ENCODE peak calls at places on chromosomes 2 and 18, in four cellular contexts. B is K562, L is HepG2, P is HCT116. J is an unnamed sample.

GRCh38 chr2:118940486-118941120 is 1.4 kb upstream of the MARCO start:
- DNase-seq in B (no peak), L (no peak), P (no peak), J (no peak)

GRCh38 chr2:38202713-38203454 is 126.9 kb upstream of the CYP1B1 start:
- DNase-seq in L (no peak), B (peak), P (no peak), J (no peak)

GRCh38 chr2:212863185-212863588 is 288.2 kb downstream of the IKZF2 start:
- DNase-seq in L (peak), P (peak), B (no peak), J (no peak)

GRCh38 chr18:79961527-79962291 is 2.7 kb upstream of the HSBP1L1 start:
- DNase-seq in P (no peak), L (peak), B (peak), J (no peak)

GRCh38 chr2:84487298-84487996 is 28.4 kb upstream of the SUCLG1 start:
- DNase-seq in L (peak), P (no peak), B (no peak), J (no peak)

GRCh38 chr2:217289909-217290283 is 430.0 kb upstream of the TNP1 start:
- DNase-seq in L (peak), P (no peak), B (peak), J (no peak)

GRCh38 chr2:104429978-104430740 is 423.8 kb upstream of the POU3F3 start:
- DNase-seq in B (no peak), L (no peak), P (no peak), J (no peak)

GRCh38 chr2:217868911-217869334 is 133.9 kb downstream of the TNS1 start:
- DNase-seq in P (no peak), B (no peak), L (no peak), J (no peak)

GRCh38 chr18:80033181-80034067 is 810 bp upstream of the RBFA start:
- DNase-seq in P (no peak), L (no peak), B (peak), J (no peak)

GRCh38 chr2:14756981-14757657 is 124.6 kb downstream of the LRATD1 start:
- DNase-seq in P (no peak), L (no peak), B (no peak), J (no peak)

GRCh38 chr2:35873921-35874320 is 481.7 kb upstream of the CRIM1 start:
- DNase-seq in L (peak), P (no peak), B (no peak), J (no peak)

GRCh38 chr18:36454848-36455458 is 157.4 kb downstream of the FHOD3 start:
- DNase-seq in B (no peak), P (no peak), L (no peak), J (no peak)

GRCh38 chr2:85936421-85937068 is 47.8 kb upstream of the ST3GAL5 start:
- DNase-seq in L (no peak), B (no peak), P (no peak), J (no peak)

GRCh38 chr2:5304640-5305039 is 387.5 kb upstream of the SOX11 start:
- DNase-seq in L (no peak), B (no peak), P (no peak), J (no peak)

DNA sequence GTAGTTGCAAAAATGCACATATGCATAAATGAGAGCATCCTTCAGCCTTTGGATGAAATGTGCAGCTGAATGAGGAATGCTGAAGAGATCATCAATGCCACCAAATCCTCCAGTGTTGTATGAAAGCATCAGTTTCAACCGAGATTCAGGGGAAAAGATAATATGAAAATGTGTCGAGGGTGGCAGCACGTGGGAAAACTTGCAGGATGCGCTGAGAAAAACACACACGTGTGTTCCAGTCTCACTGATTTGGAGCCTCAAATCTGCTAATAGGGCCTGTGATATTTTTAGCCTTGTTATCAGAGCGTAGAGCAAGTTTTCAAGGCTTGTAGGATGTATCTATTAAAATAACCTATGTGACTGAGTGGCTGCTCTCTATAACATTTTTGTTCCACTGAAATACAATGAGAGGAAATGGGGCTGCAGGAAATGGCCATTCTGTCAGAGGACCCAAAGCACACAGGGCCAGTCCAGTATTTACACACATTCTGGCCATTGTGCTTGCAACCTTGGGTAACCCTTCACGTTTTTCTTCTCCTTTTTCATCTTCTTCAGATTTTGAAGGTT is 138.8 kb downstream of the PRKCE start:
- DNase-seq in L (no peak), B (no peak), P (no peak), J (no peak)
- TF ChIP-seq TCF7L2 in L (no peak), B (no peak), P (no peak), J (no peak)

GRCh38 chr2:216115224-216115582 is 6.1 kb downstream of the XRCC5 start:
- DNase-seq in P (no peak), L (no peak), B (no peak), J (no peak)
- TF ChIP-seq REST in P (no peak), L (no peak), B (no peak), J (no peak)

GRCh38 chr2:9115219-9115618 is 91.4 kb upstream of the ASAP2 start:
- DNase-seq in P (no peak), B (no peak), L (no peak), J (no peak)
- TF ChIP-seq POLR2AphosphoS5 in P (no peak), B (no peak), L (no peak), J (no peak)

GRCh38 chr18:42801706-42802105 is 313.8 kb downstream of the RIT2 start:
- DNase-seq in L (no peak), B (no peak), P (no peak), J (no peak)

GRCh38 chr18:42792731-42793130 is 322.8 kb downstream of the RIT2 start:
- DNase-seq in B (no peak), L (no peak), P (no peak), J (no peak)

GRCh38 chr18:42798606-42799005 is 316.9 kb downstream of the RIT2 start:
- DNase-seq in B (no peak), L (no peak), P (no peak), J (no peak)
- TF ChIP-seq TCF7L2 in B (no peak), L (no peak), P (no peak), J (no peak)

GRCh38 chr18:13463526-13463925 is 245.0 kb downstream of the LDLRAD4 start:
- DNase-seq in P (no peak), L (no peak), B (no peak), J (no peak)

GRCh38 chr18:13465476-13465875 is 246.9 kb downstream of the LDLRAD4 start:
- DNase-seq in L (no peak), P (no peak), B (no peak), J (no peak)

GRCh38 chr18:13462686-13463085 is 244.1 kb downstream of the LDLRAD4 start:
- DNase-seq in L (no peak), P (no peak), B (no peak), J (no peak)

GRCh38 chr18:13465126-13465446 is 246.5 kb downstream of the LDLRAD4 start:
- DNase-seq in B (no peak), L (no peak), P (no peak), J (no peak)

GRCh38 chr18:13464432-13465125 is 246.0 kb downstream of the LDLRAD4 start:
- DNase-seq in B (no peak), L (no peak), P (no peak), J (no peak)
- TF ChIP-seq REST in B (no peak), L (no peak), P (no peak), J (no peak)

DNA sequence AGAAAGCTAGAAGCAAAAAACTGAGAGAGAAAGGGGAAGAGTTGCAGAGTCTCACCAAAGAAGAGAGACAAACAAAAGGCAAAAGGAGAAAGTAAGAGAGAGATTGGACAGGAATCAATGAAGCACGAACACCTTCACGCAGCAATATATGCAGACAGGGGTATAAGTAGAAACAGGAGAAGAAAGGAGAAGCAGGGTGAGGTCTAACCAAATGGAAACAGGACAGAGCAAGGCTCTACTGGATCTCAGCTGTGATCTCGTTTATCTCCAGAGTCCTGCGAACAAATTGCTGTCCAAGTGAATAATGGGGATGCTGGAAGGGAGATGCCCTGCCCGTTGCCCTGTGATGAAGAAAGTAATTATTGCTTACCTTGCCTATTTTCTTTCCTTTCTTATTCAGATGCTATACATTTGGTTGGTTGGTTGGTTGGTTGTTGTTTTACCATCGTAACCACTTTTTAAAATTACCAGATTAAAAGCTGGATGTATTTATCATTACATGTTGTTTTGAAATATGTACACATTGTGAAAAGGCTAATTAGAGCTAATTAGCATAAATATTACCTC is 34.0 kb downstream of the SP100 start:
- DNase-seq in L (no peak), B (no peak), P (no peak), J (no peak)
- TF ChIP-seq POLR2AphosphoS5 in L (no peak), B (no peak), P (no peak), J (no peak)

J was measured in Panc1.